ENCODE peak calls at places on chromosome 15, in six cellular contexts. One of them, this sample, is unnamed. For H3K27me3 and H3K4me1, the result is how much of the 10 kb centered on the place peaks cover.

GRCh38 chr15:41950127-41950483 is 22.3 kb downstream of the EHD4 start:
- DNase-seq in cardiac muscle cell: no peak
- DNase-seq in BE2C: no peak
- DNase-seq in PC-3: no peak
- DNase-seq in transverse colon: no peak
- DNase-seq in body of pancreas: no peak
- DNase-seq in this sample: no peak

GRCh38 chr15:101141926-101142527 is 109.8 kb downstream of the CHSY1 start:
- DNase-seq in body of pancreas: no peak
- DNase-seq in transverse colon: no peak
- DNase-seq in PC-3: no peak
- DNase-seq in cardiac muscle cell: no peak
- DNase-seq in BE2C: no peak
- DNase-seq in this sample: no peak

GRCh38 chr15:70509282-70510272 is 253.8 kb downstream of the UACA start:
- DNase-seq in BE2C: no peak
- DNase-seq in transverse colon: no peak
- DNase-seq in cardiac muscle cell: no peak
- DNase-seq in PC-3: peak
- DNase-seq in body of pancreas: no peak
- DNase-seq in this sample: no peak

GRCh38 chr15:68315035-68315434 is 37.5 kb downstream of the FEM1B start:
- DNase-seq in cardiac muscle cell: no peak
- DNase-seq in PC-3: no peak
- DNase-seq in transverse colon: no peak
- DNase-seq in BE2C: no peak
- DNase-seq in body of pancreas: peak
- DNase-seq in this sample: no peak

GRCh38 chr15:90807687-90808086 is 60.7 kb upstream of the FURIN start:
- DNase-seq in cardiac muscle cell: no peak
- DNase-seq in body of pancreas: no peak
- DNase-seq in PC-3: peak
- DNase-seq in BE2C: no peak
- DNase-seq in transverse colon: no peak
- DNase-seq in this sample: no peak

GRCh38 chr15:40796041-40796440 is 10.8 kb upstream of the ZFYVE19 start:
- DNase-seq in BE2C: no peak
- DNase-seq in body of pancreas: no peak
- DNase-seq in PC-3: no peak
- DNase-seq in cardiac muscle cell: no peak
- DNase-seq in transverse colon: no peak
- DNase-seq in this sample: no peak

GRCh38 chr15:31215490-31216209 is 111.0 kb upstream of the KLF13 start:
- DNase-seq in PC-3: peak
- DNase-seq in cardiac muscle cell: peak
- DNase-seq in body of pancreas: peak
- DNase-seq in BE2C: peak
- DNase-seq in transverse colon: peak
- DNase-seq in this sample: peak

GRCh38 chr15:53791616-53792015 is 32.2 kb upstream of the WDR72 start:
- DNase-seq in transverse colon: no peak
- DNase-seq in body of pancreas: no peak
- DNase-seq in PC-3: no peak
- DNase-seq in BE2C: no peak
- DNase-seq in cardiac muscle cell: no peak
- DNase-seq in this sample: no peak

GRCh38 chr15:88113909-88114308 is 142.6 kb downstream of the NTRK3 start:
- DNase-seq in BE2C: no peak
- DNase-seq in cardiac muscle cell: no peak
- DNase-seq in body of pancreas: no peak
- DNase-seq in PC-3: no peak
- DNase-seq in transverse colon: no peak
- DNase-seq in this sample: no peak

GRCh38 chr15:25863067-25863967 is at the start of gene ATP10A:
- DNase-seq in body of pancreas: no peak
- DNase-seq in transverse colon: no peak
- DNase-seq in cardiac muscle cell: peak
- DNase-seq in PC-3: peak
- DNase-seq in BE2C: no peak
- DNase-seq in this sample: no peak

GRCh38 chr15:88769161-88769971 is 33.9 kb upstream of the ACAN start:
- DNase-seq in BE2C: no peak
- DNase-seq in PC-3: no peak
- DNase-seq in cardiac muscle cell: no peak
- DNase-seq in transverse colon: no peak
- DNase-seq in body of pancreas: no peak
- DNase-seq in this sample: no peak

GRCh38 chr15:66923438-66923881 is 141.9 kb upstream of the SMAD3 start:
- DNase-seq in PC-3: peak
- DNase-seq in cardiac muscle cell: peak
- DNase-seq in BE2C: peak
- DNase-seq in transverse colon: peak
- DNase-seq in body of pancreas: peak
- DNase-seq in this sample: peak
- TF ChIP-seq CTCF in PC-3: peak
- TF ChIP-seq CTCF in cardiac muscle cell: peak
- TF ChIP-seq CTCF in BE2C: peak
- TF ChIP-seq CTCF in transverse colon: peak
- TF ChIP-seq CTCF in body of pancreas: peak
- TF ChIP-seq CTCF in this sample: no peak

GRCh38 chr15:51267714-51268105 is 70.7 kb downstream of the CYP19A1 start:
- DNase-seq in body of pancreas: peak
- DNase-seq in transverse colon: no peak
- DNase-seq in BE2C: peak
- DNase-seq in cardiac muscle cell: peak
- DNase-seq in PC-3: peak
- DNase-seq in this sample: no peak
- H3K27me3 ChIP-seq in body of pancreas: under half
- H3K27me3 ChIP-seq in transverse colon: under half
- H3K27me3 ChIP-seq in BE2C: under half
- H3K27me3 ChIP-seq in cardiac muscle cell: half or more
- H3K27me3 ChIP-seq in PC-3: under half
- H3K27me3 ChIP-seq in this sample: under half

DNA sequence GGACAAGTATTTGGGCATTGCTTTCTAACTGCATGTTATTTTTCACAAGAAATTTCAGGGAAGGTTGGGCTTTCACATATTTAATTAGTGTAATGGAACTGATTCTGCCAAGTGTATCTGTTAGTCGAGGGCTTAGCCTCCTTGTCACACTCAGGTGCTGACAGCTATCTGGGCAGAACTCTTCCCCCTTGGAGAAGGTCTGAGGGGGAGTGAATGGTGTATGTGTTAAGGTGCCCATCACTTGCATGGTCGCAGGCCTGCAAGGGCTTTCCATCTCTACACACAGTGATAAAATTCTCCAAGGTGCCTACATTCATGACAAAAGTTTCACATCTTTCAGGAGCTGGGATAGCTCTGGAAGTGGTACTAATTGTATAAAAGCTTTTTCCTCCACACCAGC is 97.6 kb upstream of the ICE2 start:
- DNase-seq in transverse colon: no peak
- DNase-seq in BE2C: no peak
- DNase-seq in PC-3: no peak
- DNase-seq in cardiac muscle cell: no peak
- DNase-seq in body of pancreas: no peak
- DNase-seq in this sample: no peak
- H3K4me1 ChIP-seq in transverse colon: under half
- H3K4me1 ChIP-seq in BE2C: under half
- H3K4me1 ChIP-seq in PC-3: under half
- H3K4me1 ChIP-seq in cardiac muscle cell: under half
- H3K4me1 ChIP-seq in body of pancreas: half or more
- H3K4me1 ChIP-seq in this sample: half or more

DNA sequence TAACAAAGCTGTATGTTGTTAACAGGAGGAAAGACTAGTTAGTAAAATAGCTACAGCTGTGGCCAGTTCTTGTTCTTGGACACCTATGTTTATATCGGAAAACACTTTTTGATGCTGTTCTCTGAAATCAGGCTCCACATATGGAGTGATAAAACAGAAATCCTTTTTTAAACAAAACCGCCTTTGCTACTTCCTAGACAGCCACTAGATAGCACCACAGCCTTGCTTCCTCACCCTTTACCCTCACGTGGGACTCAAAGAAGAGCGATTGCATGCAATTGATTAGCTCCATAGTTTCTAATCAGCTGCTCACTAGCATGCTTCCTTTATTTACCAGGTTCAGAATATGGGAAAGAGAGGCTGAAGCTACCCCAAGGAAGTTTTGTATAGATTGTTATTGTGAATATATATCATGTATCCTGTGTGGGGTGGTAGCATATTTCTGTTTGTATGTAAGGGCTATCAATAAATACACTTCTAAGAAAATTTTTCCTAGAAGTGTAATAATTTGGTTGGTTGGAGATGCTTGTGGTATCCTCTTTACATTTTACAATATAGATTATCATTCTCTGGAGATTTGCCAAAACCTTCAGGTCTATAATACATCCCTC is 4.3 kb upstream of the MTFMT start:
- DNase-seq in PC-3: peak
- DNase-seq in BE2C: peak
- DNase-seq in transverse colon: peak
- DNase-seq in cardiac muscle cell: no peak
- DNase-seq in body of pancreas: no peak
- DNase-seq in this sample: no peak
- TF ChIP-seq CTCF in PC-3: peak
- TF ChIP-seq CTCF in BE2C: peak
- TF ChIP-seq CTCF in transverse colon: peak
- TF ChIP-seq CTCF in cardiac muscle cell: peak
- TF ChIP-seq CTCF in body of pancreas: no peak
- TF ChIP-seq CTCF in this sample: peak

This sample was measured in adrenal gland.